ENCODE peak calls at places on chromosomes 1 and 21, in nine cellular contexts. G, P, T, A, J, K, S, M and L are unnamed samples.
A peak's percentile ranks its signal among the peaks of the same experiment; 100 is the strongest.

GRCh38 chr1:201719812-201720521 is 109.0 kb upstream of the IPO9 start:
- DNase-seq in G (no peak), P (peak; percentile 43), T (no peak), A (no peak), J (peak; percentile 85), K (no peak), S (peak; percentile 91), M (peak; percentile 65), L (no peak)

GRCh38 chr1:160404094-160404493 is 3.7 kb downstream of the VANGL2 start:
- DNase-seq in G (no peak), P (no peak), T (no peak), A (no peak), J (no peak), K (no peak), S (no peak), M (no peak), L (no peak)

GRCh38 chr1:85313888-85314696 is 37.7 kb upstream of the BCL10 start:
- DNase-seq in G (no peak), P (no peak), T (no peak), A (no peak), J (peak; percentile 96), K (no peak), S (no peak), M (no peak), L (no peak)

GRCh38 chr1:230493264-230493663 is 67.1 kb upstream of the PGBD5 start:
- DNase-seq in G (no peak), P (no peak), T (no peak), A (no peak), J (no peak), K (no peak), S (no peak), M (no peak), L (no peak)

GRCh38 chr1:47950481-47950880 is 46.7 kb downstream of the TRABD2B start:
- DNase-seq in G (no peak), P (no peak), T (no peak), A (no peak), J (no peak), K (no peak), S (no peak), M (no peak), L (no peak)

GRCh38 chr1:152884085-152884484 is 6.0 kb downstream of the SMCP start:
- DNase-seq in G (no peak), P (no peak), T (no peak), A (no peak), J (no peak), K (no peak), S (no peak), M (no peak), L (no peak)

GRCh38 chr21:46425566-46425965 is 33.1 kb upstream of the DIP2A start:
- DNase-seq in G (no peak), P (no peak), T (peak; percentile 45), A (peak; percentile 81), J (no peak), K (no peak), S (no peak), M (no peak), L (no peak)

GRCh38 chr1:227785812-227786608 is 29.5 kb upstream of the PRSS38 start:
- DNase-seq in G (no peak), P (no peak), T (no peak), A (no peak), J (no peak), K (no peak), S (no peak), M (no peak), L (no peak)

GRCh38 chr1:25875856-25876692 is 566 bp upstream of the PAQR7 start:
- DNase-seq in G (peak; percentile 79), P (no peak), T (peak; percentile 71), A (peak; percentile 36), J (no peak), K (no peak), S (no peak), M (no peak), L (no peak)

GRCh38 chr1:150619576-150620509 is 9.6 kb downstream of the ENSA start:
- DNase-seq in G (no peak), P (no peak), T (no peak), A (no peak), J (peak; percentile 80), K (no peak), S (no peak), M (no peak), L (no peak)

GRCh38 chr1:238537641-238538040 is 646.9 kb upstream of the ZP4 start:
- DNase-seq in G (no peak), P (no peak), T (no peak), A (no peak), J (no peak), K (no peak), S (no peak), M (no peak), L (no peak)

GRCh38 chr1:220680085-220680687 is 10.0 kb upstream of the C1orf115 start:
- DNase-seq in G (peak; percentile 59), P (no peak), T (no peak), A (no peak), J (peak; percentile 19), K (no peak), S (no peak), M (no peak), L (no peak)

GRCh38 chr1:17682403-17682802 is 72.7 kb upstream of the ACTL8 start:
- DNase-seq in G (no peak), P (no peak), T (no peak), A (no peak), J (no peak), K (no peak), S (no peak), M (no peak), L (no peak)

GRCh38 chr1:149899460-149900284 is at the start of gene BOLA1:
- DNase-seq in G (peak; percentile 94), P (peak; percentile 86), T (peak; percentile 96), A (peak; percentile 78), J (peak; percentile 88), K (peak; percentile 88), S (peak; percentile 95), M (peak; percentile 96), L (peak; percentile 88)

GRCh38 chr21:43921979-43922945 is 57.2 kb downstream of the AGPAT3 start:
- DNase-seq in G (no peak), P (no peak), T (no peak), A (peak; percentile 77), J (peak; percentile 26), K (no peak), S (no peak), M (no peak), L (no peak)

GRCh38 chr1:14800014-14800413 is 201.5 kb downstream of the KAZN start:
- DNase-seq in G (no peak), P (no peak), T (no peak), A (no peak), J (no peak), K (no peak), S (no peak), M (no peak), L (no peak)

GRCh38 chr1:109193653-109194590 is 19.8 kb upstream of the SARS1 start:
- DNase-seq in G (no peak), P (no peak), T (peak; percentile 55), A (peak; percentile 51), J (no peak), K (no peak), S (no peak), M (no peak), L (no peak)

GRCh38 chr1:19438552-19439196 is 46.7 kb downstream of the CAPZB start:
- DNase-seq in G (no peak), P (no peak), T (no peak), A (no peak), J (no peak), K (no peak), S (no peak), M (no peak), L (no peak)

GRCh38 chr1:998905-999796 is 746 bp downstream of the HES4 start:
- DNase-seq in G (peak; percentile 70), P (no peak), T (peak; percentile 62), A (peak; percentile 43), J (peak; percentile 41), K (peak; percentile 31), S (peak; percentile 26), M (peak; percentile 52), L (no peak)

GRCh38 chr1:197899037-197899436 is 3.4 kb upstream of the C1orf53 start:
- DNase-seq in G (no peak), P (no peak), T (no peak), A (no peak), J (no peak), K (no peak), S (no peak), M (no peak), L (no peak)

GRCh38 chr1:2596530-2597333 is 10.2 kb downstream of the PRXL2B start:
- DNase-seq in G (no peak), P (no peak), T (no peak), A (no peak), J (no peak), K (no peak), S (no peak), M (no peak), L (no peak)

GRCh38 chr1:158060001-158060400 is 66.6 kb downstream of the KIRREL1 start:
- DNase-seq in G (peak; percentile 30), P (no peak), T (no peak), A (no peak), J (no peak), K (no peak), S (no peak), M (no peak), L (peak; percentile 63)

GRCh38 chr1:17618558-17619247 is 79.2 kb downstream of the ARHGEF10L start:
- DNase-seq in G (no peak), P (no peak), T (no peak), A (no peak), J (no peak), K (no peak), S (no peak), M (no peak), L (no peak)

GRCh38 chr1:7401814-7402547 is 369.1 kb upstream of the VAMP3 start:
- DNase-seq in G (no peak), P (no peak), T (no peak), A (no peak), J (peak; percentile 100), K (no peak), S (no peak), M (no peak), L (no peak)

GRCh38 chr1:60915441-60915840 is 166.9 kb upstream of the NFIA start:
- DNase-seq in G (no peak), P (no peak), T (no peak), A (no peak), J (no peak), K (no peak), S (no peak), M (no peak), L (no peak)

GRCh38 chr21:42107881-42108553 is 36.9 kb downstream of the UMODL1 start:
- DNase-seq in G (peak; percentile 79), P (no peak), T (peak; percentile 79), A (peak; percentile 71), J (peak; percentile 65), K (no peak), S (no peak), M (peak; percentile 67), L (no peak)

GRCh38 chr1:7898962-7899361 is 41.7 kb downstream of the TNFRSF9 start:
- DNase-seq in G (no peak), P (no peak), T (no peak), A (no peak), J (no peak), K (no peak), S (no peak), M (no peak), L (no peak)

GRCh38 chr1:104100079-104100478 is 350.4 kb downstream of the AMY1C start:
- DNase-seq in G (no peak), P (no peak), T (no peak), A (no peak), J (no peak), K (no peak), S (no peak), M (no peak), L (no peak)

GRCh38 chr1:21608813-21609212 is 60.3 kb downstream of the RAP1GAP start:
- DNase-seq in G (no peak), P (no peak), T (no peak), A (no peak), J (no peak), K (no peak), S (no peak), M (no peak), L (no peak)

GRCh38 chr1:61397495-61397894 is 315.1 kb downstream of the NFIA start:
- DNase-seq in G (no peak), P (no peak), T (no peak), A (no peak), J (no peak), K (no peak), S (no peak), M (no peak), L (no peak)